ENCODE peak calls at places on chromosomes 5 and 9, in six cellular contexts. K, T, O, W, X and M are unnamed samples.

GRCh38 chr5:132429451-132430440 is 60.2 kb downstream of the SLC22A5 start:
- DNase-seq in O (no peak), T (no peak), W (no peak), X (peak), K (no peak), M (no peak)

GRCh38 chr9:117073539-117074336 is 341.1 kb downstream of the ASTN2 start:
- DNase-seq in O (peak), T (no peak), K (peak), X (no peak), W (no peak), M (peak)

GRCh38 chr5:178462846-178463245 is 127.3 kb downstream of the COL23A1 start:
- DNase-seq in T (no peak), W (no peak), X (no peak), K (no peak), O (no peak), M (no peak)

GRCh38 chr9:87725900-87726709 is at the start of gene CTSL:
- DNase-seq in T (no peak), X (peak), O (peak), W (no peak), K (peak), M (peak)

GRCh38 chr5:133149333-133149732 is 97.5 kb downstream of the HSPA4 start:
- DNase-seq in X (no peak), K (no peak), O (no peak), W (no peak), T (no peak), M (peak)

GRCh38 chr5:150619359-150620230 is 20.9 kb upstream of the SYNPO start:
- DNase-seq in W (no peak), O (no peak), T (no peak), K (no peak), X (peak), M (no peak)

GRCh38 chr9:83266618-83267543 is 203.9 kb upstream of the RASEF start:
- DNase-seq in O (no peak), K (no peak), X (no peak), T (no peak), W (no peak), M (no peak)

GRCh38 chr9:129612815-129613519 is 7.9 kb downstream of the C9orf50 start:
- DNase-seq in T (peak), X (peak), O (no peak), W (no peak), K (no peak), M (no peak)

GRCh38 chr5:117252566-117252965 is 677.9 kb upstream of the SEMA6A start:
- DNase-seq in K (no peak), X (no peak), T (no peak), O (no peak), W (no peak), M (no peak)

GRCh38 chr9:81844131-81844567 is 84.1 kb upstream of the SPATA31D4 start:
- DNase-seq in X (no peak), K (no peak), T (no peak), O (no peak), W (no peak), M (no peak)

GRCh38 chr9:129138476-129139232 is 27.4 kb downstream of the PTPA start:
- DNase-seq in O (peak), K (no peak), T (no peak), W (no peak), X (peak), M (no peak)

GRCh38 chr5:68319316-68320093 is 103.9 kb downstream of the PIK3R1 start:
- DNase-seq in K (no peak), X (no peak), O (no peak), W (no peak), T (no peak), M (no peak)